ENCODE peak calls at places on chromosomes 3 and 15, in seven cellular contexts. H is K562; L is T1000; N is stimulated activated CD4-positive, alpha-beta T cell treated with anti-CD3 and anti-CD28 coated beads, Interleukin-12 subunit alpha, Interleukin-12 subunit beta, amount 100 ng/mL, for 24 hours; G is psoas muscle; M is type B pancreatic cell; E is dermis blood vessel endothelial cell. W is an unnamed sample.

GRCh38 chr3:129493206-129493605 is 35.2 kb upstream of the RHO start:
- DNase-seq in N (no peak), H (no peak), L (no peak), G (no peak), M (no peak), E (no peak), W (no peak)

GRCh38 chr3:45607790-45608189 is 13.2 kb downstream of the LIMD1 start:
- DNase-seq in L (peak; percentile 50), H (no peak), M (no peak), G (no peak), E (peak; percentile 14), N (no peak), W (no peak)

GRCh38 chr15:48798319-48798718 is 12.6 kb downstream of the CEP152 start:
- DNase-seq in G (no peak), N (no peak), E (no peak), H (no peak), M (no peak), L (no peak), W (no peak)

GRCh38 chr3:46646700-46647099 is 34.4 kb downstream of the FAM240A start:
- DNase-seq in G (no peak), M (no peak), L (no peak), H (no peak), N (no peak), E (no peak), W (peak; percentile 17)

GRCh38 chr15:71195242-71195641 is 80.0 kb downstream of the THSD4 start:
- DNase-seq in N (no peak), G (no peak), E (peak; percentile 21), H (peak; percentile 34), L (no peak), M (no peak), W (no peak)

GRCh38 chr3:195855471-195856409 is 44.0 kb upstream of the MUC4 start:
- DNase-seq in H (no peak), L (no peak), G (no peak), M (no peak), N (no peak), E (no peak), W (no peak)

GRCh38 chr3:145370870-145371269 is 790.1 kb downstream of the PLOD2 start:
- DNase-seq in M (no peak), N (no peak), L (no peak), H (no peak), E (no peak), G (no peak), W (no peak)

GRCh38 chr3:59250600-59250999 is 200.8 kb upstream of the CFAP20DC start:
- DNase-seq in E (no peak), L (no peak), G (no peak), N (no peak), H (no peak), M (no peak), W (no peak)

GRCh38 chr15:75232826-75233503 is 25.2 kb upstream of the GOLGA6C start:
- DNase-seq in N (no peak), M (no peak), H (no peak), E (no peak), L (no peak), G (peak; percentile 30), W (no peak)

GRCh38 chr3:72888546-72889309 is 882 bp downstream of the GXYLT2 start:
- DNase-seq in L (no peak), E (peak; percentile 2), H (no peak), M (no peak), G (no peak), N (no peak), W (no peak)

GRCh38 chr15:68818088-68818670 is 2.5 kb downstream of the ANP32A start:
- DNase-seq in E (peak; percentile 85), L (no peak), G (peak; percentile 85), M (peak; percentile 80), H (peak; percentile 60), N (peak; percentile 49), W (no peak)

GRCh38 chr15:52699457-52699856 is 20.3 kb upstream of the ATOSA start:
- DNase-seq in L (no peak), N (no peak), G (no peak), E (no peak), M (no peak), H (no peak), W (no peak)

GRCh38 chr3:144426366-144426765 is 454.7 kb downstream of the DIPK2A start:
- DNase-seq in H (no peak), G (no peak), E (no peak), N (no peak), M (no peak), L (no peak), W (no peak)

W was measured in skeletal muscle cell.